ENCODE peak calls at places on chromosomes 2 and 18, in six cellular contexts. O, A, L, U, I and E are unnamed samples.

GRCh38 chr2:145777297-145777696 is 1257.4 kb upstream of the ZEB2 start:
- DNase-seq in O (no peak), U (no peak), A (no peak), L (no peak), I (no peak), E (no peak)

GRCh38 chr2:189249901-189250300 is 70.3 kb upstream of the COL5A2 start:
- DNase-seq in L (no peak), U (no peak), O (no peak), A (no peak), I (no peak), E (no peak)

GRCh38 chr2:25373269-25373981 is 31.7 kb upstream of the DNMT3A start:
- DNase-seq in A (no peak), I (no peak), U (peak; percentile 58), L (no peak), O (peak; percentile 68), E (no peak)

GRCh38 chr2:173762864-173763263 is 202.3 kb downstream of the SP3 start:
- DNase-seq in I (no peak), U (no peak), A (no peak), L (no peak), O (no peak), E (no peak)

GRCh38 chr2:128369126-128369555 is 50.5 kb upstream of the HS6ST1 start:
- DNase-seq in O (no peak), I (no peak), A (peak; percentile 25), U (peak; percentile 40), L (peak; percentile 31), E (no peak)

GRCh38 chr18:58009166-58009565 is 34.9 kb upstream of the NEDD4L start:
- DNase-seq in I (no peak), O (no peak), A (no peak), L (no peak), U (no peak), E (no peak)

GRCh38 chr2:104834431-104834830 is 19.5 kb upstream of the POU3F3 start:
- DNase-seq in I (no peak), L (no peak), A (no peak), O (no peak), U (no peak), E (no peak)

GRCh38 chr2:71700880-71701397 is 247.6 kb downstream of the DYSF start:
- DNase-seq in L (no peak), A (no peak), I (no peak), U (peak; percentile 73), O (no peak), E (peak; percentile 57)

DNA sequence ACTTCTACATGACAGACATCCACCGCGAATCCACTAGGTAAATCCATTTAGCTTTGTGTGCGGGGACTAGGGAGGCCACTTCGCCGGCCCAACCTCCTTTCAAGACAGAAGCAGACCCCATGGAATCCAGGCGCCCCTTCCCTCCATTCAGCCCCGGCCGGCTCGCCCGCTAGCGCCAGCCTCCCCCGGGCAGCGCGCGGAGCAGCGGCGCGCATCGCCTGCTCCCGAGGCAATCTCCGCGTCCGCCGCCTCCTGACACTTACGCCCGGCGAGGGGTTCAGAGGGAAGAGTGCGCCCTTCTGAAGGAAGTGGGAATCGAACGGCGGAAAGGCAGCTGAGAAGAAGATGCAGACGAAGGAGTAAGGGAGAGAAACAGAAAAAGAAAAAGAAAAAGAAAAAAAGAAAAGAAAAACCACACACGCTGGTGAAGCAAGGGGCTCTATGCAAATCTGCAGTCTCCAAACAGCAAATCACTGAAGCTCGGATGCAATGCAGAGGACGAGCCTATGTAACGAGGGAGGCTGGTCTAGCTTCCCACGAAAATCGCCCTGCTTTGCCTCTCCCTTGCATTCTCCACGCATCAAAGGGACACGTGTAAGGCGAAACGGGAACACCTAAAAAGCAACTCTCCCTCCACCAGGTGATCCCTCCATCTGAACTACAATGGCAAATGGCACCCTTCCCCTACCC is 684.4 kb downstream of the NRXN1 start:
- DNase-seq in A (no peak), O (no peak), U (no peak), L (no peak), I (no peak), E (no peak)
- H3K4me3 ChIP-seq in A (no peak overlapping the region), O (peak overlapping the region; percentile 30), U (no peak overlapping the region), L (no peak overlapping the region), I (no peak overlapping the region), E (peak overlapping the region; percentile 67)

GRCh38 chr2:54081574-54081973 is 33.8 kb upstream of the ACYP2 start:
- DNase-seq in O (no peak), L (no peak), I (no peak), A (no peak), U (no peak), E (no peak)
- H3K4me3 ChIP-seq in O (no peak overlapping the region), L (no peak overlapping the region), I (no peak overlapping the region), A (no peak overlapping the region), U (no peak overlapping the region), E (no peak overlapping the region)

GRCh38 chr2:64649013-64649484 is 4.7 kb downstream of the SERTAD2 start:
- DNase-seq in O (no peak), L (no peak), I (no peak), A (no peak), U (no peak), E (no peak)
- H3K4me3 ChIP-seq in O (no peak overlapping the region), L (no peak overlapping the region), I (no peak overlapping the region), A (no peak overlapping the region), U (no peak overlapping the region), E (no peak overlapping the region)

GRCh38 chr2:42290005-42290404 is 71.0 kb downstream of the COX7A2L start:
- DNase-seq in I (no peak), L (no peak), O (no peak), A (no peak), U (no peak), E (no peak)
- H3K4me3 ChIP-seq in I (no peak overlapping the region), L (no peak overlapping the region), O (no peak overlapping the region), A (no peak overlapping the region), U (no peak overlapping the region), E (no peak overlapping the region)